ENCODE peak calls at places on chromosome X, in six cellular contexts. One of them, this sample, is unnamed.

GRCh38 chrX:37993857-37994619 is 12.3 kb upstream of the SYTL5 start:
- DNase-seq in ELF-1: peak
- DNase-seq in stimulated activated CD4-positive, alpha-beta T cell treated with anti-CD3 and anti-CD28 coated beads, Interleukin-12 subunit alpha, Interleukin-12 subunit beta, amount 100 ng/mL, for 48 hours: no peak
- DNase-seq in NCI-H2081: peak
- DNase-seq in mucosa of descending colon: peak
- DNase-seq in HFFc6: no peak
- DNase-seq in this sample: peak

GRCh38 chrX:46268429-46268828 is 276.8 kb downstream of the ZNF674 start:
- DNase-seq in ELF-1: no peak
- DNase-seq in HFFc6: peak
- DNase-seq in NCI-H2081: no peak
- DNase-seq in stimulated activated CD4-positive, alpha-beta T cell treated with anti-CD3 and anti-CD28 coated beads, Interleukin-12 subunit alpha, Interleukin-12 subunit beta, amount 100 ng/mL, for 48 hours: no peak
- DNase-seq in mucosa of descending colon: no peak
- DNase-seq in this sample: no peak

GRCh38 chrX:22686138-22686541 is 313.6 kb upstream of the DDX53 start:
- DNase-seq in mucosa of descending colon: no peak
- DNase-seq in HFFc6: peak
- DNase-seq in NCI-H2081: peak
- DNase-seq in stimulated activated CD4-positive, alpha-beta T cell treated with anti-CD3 and anti-CD28 coated beads, Interleukin-12 subunit alpha, Interleukin-12 subunit beta, amount 100 ng/mL, for 48 hours: no peak
- DNase-seq in ELF-1: no peak
- DNase-seq in this sample: no peak

GRCh38 chrX:136780241-136780640 is 491 bp downstream of the ARHGEF6 start:
- DNase-seq in stimulated activated CD4-positive, alpha-beta T cell treated with anti-CD3 and anti-CD28 coated beads, Interleukin-12 subunit alpha, Interleukin-12 subunit beta, amount 100 ng/mL, for 48 hours: no peak
- DNase-seq in HFFc6: no peak
- DNase-seq in NCI-H2081: no peak
- DNase-seq in ELF-1: no peak
- DNase-seq in mucosa of descending colon: no peak
- DNase-seq in this sample: no peak

GRCh38 chrX:3598696-3599095 is 114.8 kb downstream of the PRKX start:
- DNase-seq in stimulated activated CD4-positive, alpha-beta T cell treated with anti-CD3 and anti-CD28 coated beads, Interleukin-12 subunit alpha, Interleukin-12 subunit beta, amount 100 ng/mL, for 48 hours: no peak
- DNase-seq in mucosa of descending colon: no peak
- DNase-seq in ELF-1: no peak
- DNase-seq in NCI-H2081: no peak
- DNase-seq in HFFc6: no peak
- DNase-seq in this sample: no peak

GRCh38 chrX:103061486-103061885 is 2.5 kb downstream of the BEX1 start:
- DNase-seq in mucosa of descending colon: no peak
- DNase-seq in HFFc6: no peak
- DNase-seq in ELF-1: no peak
- DNase-seq in NCI-H2081: no peak
- DNase-seq in stimulated activated CD4-positive, alpha-beta T cell treated with anti-CD3 and anti-CD28 coated beads, Interleukin-12 subunit alpha, Interleukin-12 subunit beta, amount 100 ng/mL, for 48 hours: no peak
- DNase-seq in this sample: no peak

GRCh38 chrX:100926453-100926852 is 2.3 kb downstream of the XKRX start:
- DNase-seq in stimulated activated CD4-positive, alpha-beta T cell treated with anti-CD3 and anti-CD28 coated beads, Interleukin-12 subunit alpha, Interleukin-12 subunit beta, amount 100 ng/mL, for 48 hours: no peak
- DNase-seq in mucosa of descending colon: no peak
- DNase-seq in NCI-H2081: no peak
- DNase-seq in HFFc6: no peak
- DNase-seq in ELF-1: no peak
- DNase-seq in this sample: no peak

GRCh38 chrX:47380268-47380667 is 9.9 kb downstream of the ZNF157 start:
- DNase-seq in NCI-H2081: no peak
- DNase-seq in mucosa of descending colon: peak
- DNase-seq in ELF-1: no peak
- DNase-seq in HFFc6: no peak
- DNase-seq in stimulated activated CD4-positive, alpha-beta T cell treated with anti-CD3 and anti-CD28 coated beads, Interleukin-12 subunit alpha, Interleukin-12 subunit beta, amount 100 ng/mL, for 48 hours: peak
- DNase-seq in this sample: peak

GRCh38 chrX:33204889-33205288 is 6.5 kb downstream of the DMD start:
- DNase-seq in mucosa of descending colon: no peak
- DNase-seq in stimulated activated CD4-positive, alpha-beta T cell treated with anti-CD3 and anti-CD28 coated beads, Interleukin-12 subunit alpha, Interleukin-12 subunit beta, amount 100 ng/mL, for 48 hours: no peak
- DNase-seq in ELF-1: no peak
- DNase-seq in HFFc6: no peak
- DNase-seq in NCI-H2081: no peak
- DNase-seq in this sample: no peak

GRCh38 chrX:41036668-41037326 is 48.4 kb upstream of the USP9X start:
- DNase-seq in NCI-H2081: no peak
- DNase-seq in mucosa of descending colon: peak
- DNase-seq in ELF-1: no peak
- DNase-seq in HFFc6: no peak
- DNase-seq in stimulated activated CD4-positive, alpha-beta T cell treated with anti-CD3 and anti-CD28 coated beads, Interleukin-12 subunit alpha, Interleukin-12 subunit beta, amount 100 ng/mL, for 48 hours: no peak
- DNase-seq in this sample: peak

GRCh38 chrX:94908171-94908570 is 1234.2 kb downstream of the FAM133A start:
- DNase-seq in stimulated activated CD4-positive, alpha-beta T cell treated with anti-CD3 and anti-CD28 coated beads, Interleukin-12 subunit alpha, Interleukin-12 subunit beta, amount 100 ng/mL, for 48 hours: no peak
- DNase-seq in HFFc6: no peak
- DNase-seq in NCI-H2081: no peak
- DNase-seq in mucosa of descending colon: no peak
- DNase-seq in ELF-1: peak
- DNase-seq in this sample: no peak

GRCh38 chrX:68196939-68197791 is 236.1 kb downstream of the OPHN1 start:
- DNase-seq in HFFc6: peak
- DNase-seq in ELF-1: peak
- DNase-seq in stimulated activated CD4-positive, alpha-beta T cell treated with anti-CD3 and anti-CD28 coated beads, Interleukin-12 subunit alpha, Interleukin-12 subunit beta, amount 100 ng/mL, for 48 hours: peak
- DNase-seq in mucosa of descending colon: no peak
- DNase-seq in NCI-H2081: peak
- DNase-seq in this sample: peak

GRCh38 chrX:47091149-47091775 is 13.0 kb downstream of the RGN start:
- DNase-seq in NCI-H2081: no peak
- DNase-seq in mucosa of descending colon: no peak
- DNase-seq in ELF-1: peak
- DNase-seq in stimulated activated CD4-positive, alpha-beta T cell treated with anti-CD3 and anti-CD28 coated beads, Interleukin-12 subunit alpha, Interleukin-12 subunit beta, amount 100 ng/mL, for 48 hours: no peak
- DNase-seq in HFFc6: peak
- DNase-seq in this sample: no peak

GRCh38 chrX:137565921-137566745 is at the start of gene ZIC3:
- DNase-seq in ELF-1: peak
- DNase-seq in NCI-H2081: peak
- DNase-seq in stimulated activated CD4-positive, alpha-beta T cell treated with anti-CD3 and anti-CD28 coated beads, Interleukin-12 subunit alpha, Interleukin-12 subunit beta, amount 100 ng/mL, for 48 hours: no peak
- DNase-seq in mucosa of descending colon: peak
- DNase-seq in HFFc6: no peak
- DNase-seq in this sample: peak

GRCh38 chrX:13164611-13165010 is 120.2 kb upstream of the FAM9C start:
- DNase-seq in HFFc6: no peak
- DNase-seq in NCI-H2081: no peak
- DNase-seq in ELF-1: peak
- DNase-seq in mucosa of descending colon: no peak
- DNase-seq in stimulated activated CD4-positive, alpha-beta T cell treated with anti-CD3 and anti-CD28 coated beads, Interleukin-12 subunit alpha, Interleukin-12 subunit beta, amount 100 ng/mL, for 48 hours: no peak
- DNase-seq in this sample: no peak

GRCh38 chrX:150482537-150483217 is 85.7 kb upstream of the MTM1 start:
- DNase-seq in NCI-H2081: no peak
- DNase-seq in HFFc6: peak
- DNase-seq in stimulated activated CD4-positive, alpha-beta T cell treated with anti-CD3 and anti-CD28 coated beads, Interleukin-12 subunit alpha, Interleukin-12 subunit beta, amount 100 ng/mL, for 48 hours: peak
- DNase-seq in mucosa of descending colon: no peak
- DNase-seq in ELF-1: peak
- DNase-seq in this sample: no peak